ENCODE peak calls at places on chromosome 12, in six cellular contexts. D is progenitor cell of endocrine pancreas, F is neural crest cell, P is PC-3, U is HFFc6, S is heart left ventricle. V is an unnamed sample.

GRCh38 chr12:89451876-89452275 is 72.7 kb downstream of the GALNT4 start:
- DNase-seq in S (peak), F (peak), D (no peak), P (no peak), U (peak), V (peak)

GRCh38 chr12:109741286-109741969 is 27.8 kb downstream of the FAM222A start:
- DNase-seq in D (no peak), F (no peak), P (no peak), S (peak), U (no peak), V (no peak)

GRCh38 chr12:10331642-10332239 is 24.1 kb downstream of the KLRD1 start:
- DNase-seq in S (no peak), P (peak), U (peak), F (no peak), D (no peak), V (peak)

GRCh38 chr12:16112626-16113560 is 164.6 kb downstream of the SLC15A5 start:
- DNase-seq in F (no peak), S (no peak), D (no peak), U (no peak), P (no peak), V (no peak)

GRCh38 chr12:33892425-33892824 is 129.9 kb upstream of the ALG10 start:
- DNase-seq in F (no peak), S (no peak), D (no peak), U (no peak), P (no peak), V (no peak)

GRCh38 chr12:113867258-113867657 is 98.9 kb downstream of the RBM19 start:
- DNase-seq in F (peak), U (peak), S (no peak), P (peak), D (no peak), V (peak)

GRCh38 chr12:15193927-15194326 is 27.3 kb downstream of the RERG start:
- DNase-seq in S (no peak), U (no peak), F (no peak), D (no peak), P (no peak), V (no peak)

GRCh38 chr12:100138048-100138907 is 4.4 kb downstream of the BLTP3B start:
- DNase-seq in D (no peak), P (peak), F (no peak), U (no peak), S (no peak), V (no peak)

GRCh38 chr12:47249082-47249481 is 169.3 kb upstream of the AMIGO2 start:
- DNase-seq in U (no peak), S (no peak), F (no peak), P (peak), D (no peak), V (no peak)

GRCh38 chr12:106078358-106079025 is 60.3 kb downstream of the NUAK1 start:
- DNase-seq in F (no peak), P (peak), D (no peak), U (peak), S (peak), V (no peak)

GRCh38 chr12:75852956-75853355 is 178.6 kb downstream of the PHLDA1 start:
- DNase-seq in S (no peak), U (no peak), P (no peak), D (no peak), F (no peak), V (no peak)

GRCh38 chr12:2963760-2964292 is 4.6 kb downstream of the TEAD4 start:
- DNase-seq in U (no peak), F (no peak), P (no peak), S (peak), D (no peak), V (peak)

GRCh38 chr12:6603095-6603567 is 4.0 kb downstream of the CHD4 start:
- DNase-seq in U (no peak), S (peak), P (no peak), D (no peak), F (no peak), V (no peak)

DNA sequence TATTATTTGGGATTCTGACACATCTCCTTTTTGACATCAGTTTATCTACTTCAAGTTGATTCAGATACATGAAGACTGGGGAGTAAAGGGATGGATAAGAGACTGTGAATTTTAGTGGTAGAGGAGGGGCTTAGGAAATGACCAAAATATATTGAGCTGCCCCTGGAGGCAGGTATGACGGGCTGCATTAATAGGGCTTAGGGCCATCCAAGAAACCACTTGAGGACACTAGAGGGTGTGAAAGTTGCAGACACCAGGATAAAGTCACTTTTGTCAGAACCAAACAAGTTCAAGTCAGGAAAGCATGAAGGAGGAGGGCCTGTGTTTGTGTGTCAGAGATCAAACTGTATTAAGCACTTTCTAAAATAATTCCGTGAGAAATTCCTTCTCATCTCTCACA is 137.1 kb downstream of the SLC38A1 start:
- DNase-seq in S (no peak), D (no peak), F (no peak), U (peak), P (peak), V (no peak)
- TF ChIP-seq CTCF in S (no peak), D (peak), F (no peak), U (peak), P (peak), V (no peak)

GRCh38 chr12:93896962-93897361 is 219.8 kb downstream of the CRADD start:
- DNase-seq in P (no peak), S (no peak), D (no peak), U (no peak), F (no peak), V (no peak)

GRCh38 chr12:93892431-93893210 is 215.4 kb downstream of the CRADD start:
- DNase-seq in D (no peak), P (no peak), F (peak), S (no peak), U (no peak), V (no peak)

GRCh38 chr12:93895096-93895460 is 217.9 kb downstream of the CRADD start:
- DNase-seq in D (no peak), F (no peak), S (no peak), U (no peak), P (no peak), V (no peak)

GRCh38 chr12:93894391-93895095 is 217.4 kb downstream of the CRADD start:
- DNase-seq in S (peak), D (no peak), F (no peak), U (no peak), P (no peak), V (no peak)

DNA sequence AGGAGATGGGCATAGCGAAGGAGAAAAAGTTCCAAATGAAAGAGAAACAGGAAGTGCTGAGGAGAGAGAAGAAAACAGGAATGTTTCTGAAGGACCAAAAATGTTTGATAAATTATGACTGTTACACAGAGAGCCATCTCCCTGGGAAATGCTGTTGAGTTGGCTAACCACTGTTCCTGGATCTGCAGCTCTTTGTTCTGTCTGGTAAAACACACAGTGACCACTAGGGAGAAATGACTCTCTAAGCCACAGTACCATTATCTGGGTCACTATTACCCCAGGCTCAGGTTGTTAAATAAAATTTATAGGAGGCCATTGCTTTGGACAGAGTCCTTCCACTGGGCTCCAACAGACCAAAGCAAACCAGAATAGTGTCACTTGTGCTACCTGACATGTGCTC is 219.3 kb downstream of the CRADD start:
- DNase-seq in U (no peak), S (no peak), P (no peak), F (no peak), D (no peak), V (no peak)
- TF ChIP-seq CTCF in U (peak), S (no peak), P (peak), F (peak), D (peak), V (peak)

GRCh38 chr12:42792265-42792664 is 202.7 kb upstream of the PRICKLE1 start:
- DNase-seq in F (no peak), P (no peak), U (no peak), D (no peak), S (no peak), V (no peak)
- TF ChIP-seq CTCF in F (peak), P (no peak), U (no peak), D (peak), S (no peak), V (no peak)

GRCh38 chr12:24778486-24779304 is 170.2 kb downstream of the BCAT1 start:
- DNase-seq in P (peak), S (no peak), U (peak), D (no peak), F (no peak), V (peak)
- TF ChIP-seq CTCF in P (peak), S (peak), U (peak), D (peak), F (peak), V (peak)

GRCh38 chr12:54200412-54200811 is 11.6 kb upstream of the SMUG1 start:
- DNase-seq in F (no peak), D (no peak), P (no peak), U (no peak), S (no peak), V (no peak)
- TF ChIP-seq CTCF in F (no peak), D (no peak), P (no peak), U (no peak), S (no peak), V (no peak)

GRCh38 chr12:116454950-116455447 is 104.2 kb upstream of the MAP1LC3B2 start:
- DNase-seq in F (no peak), D (no peak), S (no peak), U (peak), P (peak), V (no peak)
- TF ChIP-seq CTCF in F (no peak), D (no peak), S (no peak), U (peak), P (no peak), V (no peak)